ENCODE peak calls at places on chromosomes 13 and 19, in four cellular contexts. H is body of pancreas; C is uterus; V is CD4-positive, alpha-beta memory T cell. D is an unnamed sample. For H3K4me1, the result is how much of the 10 kb centered on the place peaks cover.

GRCh38 chr13:43516401-43516826 is 270.4 kb downstream of the ENOX1 start:
- DNase-seq in V (no peak), C (peak), H (no peak), D (no peak)

GRCh38 chr13:33904431-33904830 is 86.5 kb downstream of the RFC3 start:
- DNase-seq in V (no peak), H (no peak), C (no peak), D (no peak)

GRCh38 chr13:93687261-93687660 is 460.7 kb downstream of the GPC6 start:
- DNase-seq in H (no peak), V (no peak), C (no peak), D (no peak)

GRCh38 chr13:110089815-110090214 is 217.1 kb downstream of the COL4A1 start:
- DNase-seq in C (no peak), H (no peak), V (no peak), D (no peak)

GRCh38 chr19:6065685-6066365 is 44.5 kb downstream of the RFX2 start:
- DNase-seq in H (peak), C (peak), V (peak), D (no peak)

GRCh38 chr13:110575322-110576069 is 14.0 kb upstream of the RAB20 start:
- DNase-seq in V (no peak), H (no peak), C (no peak), D (no peak)

GRCh38 chr13:111924676-111925075 is 142.3 kb upstream of the SOX1 start:
- DNase-seq in V (no peak), H (no peak), C (no peak), D (no peak)

GRCh38 chr13:39787086-39787487 is 131.6 kb downstream of the COG6 start:
- DNase-seq in H (no peak), V (no peak), C (no peak), D (no peak)

GRCh38 chr13:23500858-23501257 is 67.4 kb upstream of the SACS start:
- DNase-seq in H (no peak), C (no peak), V (no peak), D (no peak)

GRCh38 chr13:75437582-75438318 is 44.2 kb downstream of the TBC1D4 start:
- DNase-seq in H (no peak), C (no peak), V (no peak), D (no peak)

GRCh38 chr19:39833464-39834286 is at the start of gene DYRK1B:
- DNase-seq in V (peak), H (peak), C (peak), D (peak)

GRCh38 chr13:49421391-49421790 is 22.5 kb downstream of the CAB39L start:
- DNase-seq in V (peak), C (no peak), H (peak), D (no peak)

GRCh38 chr13:52034616-52035226 is 10.2 kb downstream of the UTP14C start:
- DNase-seq in H (no peak), C (no peak), V (no peak), D (no peak)

DNA sequence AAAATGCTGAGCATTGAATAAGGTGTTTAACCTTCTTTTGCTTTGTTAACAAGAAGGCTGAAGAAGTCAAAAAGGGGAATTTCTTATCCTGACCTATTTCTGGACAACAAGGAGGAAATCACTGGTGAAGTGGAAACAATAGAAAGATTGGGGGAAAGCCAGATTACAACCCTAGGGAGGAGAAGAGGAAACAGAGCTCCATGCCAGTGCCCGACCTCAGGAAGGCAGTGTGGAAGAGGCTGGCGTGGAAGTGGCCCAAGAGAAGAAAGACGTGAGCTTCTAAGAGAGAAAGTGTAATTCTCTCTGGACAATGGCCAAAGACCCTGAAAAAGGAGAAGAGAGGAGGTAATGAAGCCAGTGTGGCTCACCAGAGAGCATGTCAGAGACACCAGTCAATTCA is 52.5 kb upstream of the URAD start:
- DNase-seq in V (no peak), C (no peak), H (no peak), D (no peak)
- H3K4me1 ChIP-seq in V (under half), C (under half), H (under half), D (under half)

DNA sequence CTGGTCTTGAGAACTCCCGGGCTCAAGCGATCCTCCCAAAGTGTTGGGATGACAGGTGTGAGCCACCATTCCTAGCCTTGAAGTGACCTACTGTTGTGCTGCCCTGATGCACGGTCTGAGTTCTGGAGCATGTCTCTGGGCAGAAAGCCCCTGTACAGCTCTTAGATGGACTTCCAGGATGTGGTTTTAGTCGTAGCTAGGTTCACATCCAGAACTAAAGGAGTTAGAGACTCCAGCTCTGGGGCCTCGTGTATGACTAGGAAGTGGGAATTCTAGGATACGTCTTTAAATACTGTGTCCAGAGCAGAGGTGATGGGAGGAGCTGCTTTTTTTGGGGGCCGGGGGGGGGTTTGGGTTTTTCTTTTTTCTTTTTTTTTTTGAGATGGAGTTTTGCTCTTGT is 12.2 kb downstream of the UPF1 start:
- DNase-seq in C (no peak), H (no peak), V (no peak), D (no peak)
- H3K4me1 ChIP-seq in C (under half), H (half or more), V (half or more), D (under half)

DNA sequence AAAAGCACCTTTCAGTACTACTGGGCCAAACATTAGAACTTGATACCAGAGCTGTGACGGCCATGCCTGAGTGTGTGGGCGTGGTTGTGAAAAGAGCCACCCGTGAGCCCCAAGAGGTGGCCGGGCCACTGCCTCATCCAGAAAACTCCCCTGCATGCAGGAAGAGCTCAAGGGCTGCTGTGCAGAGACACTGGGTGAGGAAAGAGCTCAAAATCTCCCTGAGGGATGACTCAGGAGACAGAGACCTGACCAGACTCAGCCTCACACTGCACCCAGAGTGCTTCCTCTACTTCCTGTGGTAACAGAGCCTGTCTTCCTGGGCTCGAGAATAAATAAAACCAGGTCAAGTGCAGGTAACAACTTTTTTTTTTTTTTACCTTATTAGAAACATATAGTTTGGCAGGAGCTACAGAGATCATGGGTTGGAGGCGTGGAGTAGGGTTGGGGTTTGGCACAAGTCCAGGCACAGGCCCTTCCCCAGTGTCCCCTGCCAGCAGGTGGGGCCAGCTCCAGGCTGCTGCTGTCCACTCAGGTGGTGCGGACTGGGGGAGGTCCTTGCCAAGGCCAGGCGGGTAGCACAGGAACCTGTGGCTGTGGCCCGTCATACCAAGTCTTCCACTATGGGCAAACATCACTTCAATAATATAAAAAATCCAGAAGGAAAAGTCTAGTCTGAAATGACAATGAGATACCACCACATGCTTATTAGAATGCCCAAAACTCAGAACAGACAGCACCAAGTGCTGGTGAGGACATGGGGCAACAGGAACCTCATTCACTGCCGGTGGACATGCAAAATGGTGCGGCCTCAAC is 25.5 kb downstream of the ELL start:
- DNase-seq in V (peak), C (no peak), H (peak), D (no peak)
- H3K4me1 ChIP-seq in V (half or more), C (under half), H (half or more), D (under half)

GRCh38 chr19:48069435-48069834 is 25.6 kb upstream of the CABP5 start:
- DNase-seq in H (no peak), V (no peak), C (no peak), D (no peak)
- H3K4me1 ChIP-seq in H (under half), V (under half), C (under half), D (under half)

GRCh38 chr19:41795031-41795461 is 1.3 kb upstream of the CEACAM3 start:
- DNase-seq in V (peak), H (peak), C (no peak), D (no peak)
- H3K4me1 ChIP-seq in V (under half), H (under half), C (under half), D (under half)

DNA sequence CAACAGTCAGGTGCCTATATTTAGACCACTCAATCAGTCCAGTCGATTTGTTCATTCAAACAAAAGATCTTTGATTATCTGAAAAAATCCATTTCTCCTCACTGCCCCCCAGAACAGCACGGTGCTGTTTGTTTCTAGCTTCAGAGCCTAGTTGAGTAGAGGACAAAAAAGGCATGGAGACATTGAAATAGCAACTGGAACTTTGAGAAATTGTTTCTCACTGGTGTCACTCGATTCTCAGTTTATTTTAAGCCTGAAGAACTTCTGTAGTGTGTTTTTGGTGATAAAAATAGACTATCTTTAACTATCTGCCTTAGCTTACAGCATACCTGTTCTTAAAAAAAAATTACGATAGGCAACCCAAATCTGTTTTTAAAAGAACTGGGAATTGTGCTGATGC is 67.1 kb downstream of the ARHGAP35 start:
- DNase-seq in V (no peak), H (no peak), C (no peak), D (no peak)
- H3K4me1 ChIP-seq in V (half or more), H (under half), C (under half), D (under half)

DNA sequence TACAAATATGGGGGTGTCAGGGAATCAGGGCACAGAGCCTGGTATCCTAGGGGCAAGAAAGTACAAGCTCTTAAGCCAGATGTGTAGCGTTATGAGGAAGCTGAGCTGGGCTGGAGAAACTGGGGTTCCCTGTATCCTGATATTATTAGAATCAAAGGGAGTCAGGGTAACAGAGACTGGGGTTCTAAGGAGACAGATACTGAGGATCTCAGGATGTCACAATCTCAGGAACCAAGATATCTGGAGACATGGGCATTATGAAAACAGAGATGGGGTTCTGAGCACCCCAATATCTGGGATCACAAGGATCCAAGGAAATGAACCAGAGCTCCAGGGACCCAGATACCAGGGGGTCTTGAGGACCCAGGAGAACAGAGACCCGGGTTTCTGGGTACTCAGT is 810 bp downstream of the BCL3 start:
- DNase-seq in H (no peak), C (no peak), V (no peak), D (no peak)
- H3K4me1 ChIP-seq in H (half or more), C (under half), V (half or more), D (under half)

GRCh38 chr19:46944918-46945628 is 74.6 kb upstream of the NPAS1 start:
- DNase-seq in H (peak), C (peak), V (no peak), D (peak)

GRCh38 chr19:46945668-46946067 is 74.0 kb upstream of the NPAS1 start:
- DNase-seq in V (no peak), H (no peak), C (no peak), D (no peak)

GRCh38 chr19:46944123-46944718 is 75.4 kb upstream of the NPAS1 start:
- DNase-seq in H (no peak), V (no peak), C (no peak), D (no peak)

GRCh38 chr19:46946090-46946489 is 73.5 kb upstream of the NPAS1 start:
- DNase-seq in H (no peak), V (no peak), C (no peak), D (no peak)

DNA sequence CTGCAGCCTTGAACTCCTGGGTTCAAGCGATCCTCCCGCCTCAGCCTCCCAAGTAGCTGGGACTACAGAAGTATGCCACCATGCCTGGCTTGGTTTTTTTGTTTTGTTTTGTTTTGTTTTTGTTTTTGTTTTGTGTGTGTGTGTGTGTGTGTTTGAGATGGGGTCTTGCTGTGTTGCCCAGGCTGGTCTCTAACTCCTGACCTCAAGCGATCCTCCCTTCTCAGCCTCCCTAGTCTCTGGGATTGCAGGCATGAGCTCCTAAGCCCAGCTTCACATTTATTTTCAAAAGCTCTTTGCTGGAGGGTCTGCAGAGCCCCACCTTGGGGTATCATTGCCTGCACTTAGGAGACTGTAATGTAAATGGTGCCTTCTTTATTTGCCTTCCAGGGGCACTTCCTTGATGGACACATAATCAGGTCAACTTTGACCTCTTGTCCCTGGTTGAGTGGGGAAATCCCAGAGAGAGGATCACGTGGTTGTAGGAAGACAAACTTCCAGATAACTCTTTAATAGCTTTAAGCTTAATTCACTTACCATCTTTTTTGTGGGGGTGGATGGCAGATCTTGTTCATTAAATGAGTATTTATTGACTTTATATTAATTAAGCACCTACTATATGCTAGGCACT is 72.9 kb upstream of the NPAS1 start:
- DNase-seq in V (no peak), C (no peak), H (no peak), D (no peak)
- H3K4me1 ChIP-seq in V (half or more), C (under half), H (under half), D (under half)

GRCh38 chr19:35266904-35267817 is 1.6 kb upstream of the USF2 start:
- DNase-seq in C (peak), V (no peak), H (peak), D (peak)
- H3K4me1 ChIP-seq in C (under half), V (under half), H (under half), D (under half)

D was measured in ovary.